ENCODE peak calls at places on chromosomes 3 and 15, in eight cellular contexts. D is fibroblast of lung, B is pons, L is retina, M is Panc1, E is glutamatergic neuron, R is GM18507, I is T-helper 9 cell. Y is an unnamed sample.

GRCh38 chr3:114214542-114215341 is 22.6 kb downstream of the ZNF80 start:
- DNase-seq in D (no peak), B (no peak), L (no peak), M (no peak), E (no peak), R (no peak), I (no peak), Y (no peak)

GRCh38 chr3:115922681-115923347 is 299.5 kb downstream of the GAP43 start:
- DNase-seq in D (peak; percentile 66), B (no peak), L (no peak), M (no peak), E (peak; percentile 22), R (no peak), I (no peak), Y (peak; percentile 55)

GRCh38 chr15:22867886-22868285 is 29.4 kb downstream of the NIPA2 start:
- DNase-seq in D (no peak), B (no peak), L (no peak), M (no peak), E (no peak), R (no peak), I (no peak), Y (no peak)

GRCh38 chr15:77059761-77060345 is 11.1 kb downstream of the TSPAN3 start:
- DNase-seq in D (no peak), B (no peak), L (no peak), M (no peak), E (no peak), R (no peak), I (no peak), Y (peak; percentile 54)

GRCh38 chr15:61051570-61052031 is 177.5 kb downstream of the RORA start:
- DNase-seq in D (peak; percentile 70), B (peak; percentile 54), L (peak; percentile 64), M (no peak), E (no peak), R (no peak), I (no peak), Y (peak; percentile 88)

GRCh38 chr3:185822221-185822956 is 2.5 kb downstream of the IGF2BP2 start:
- DNase-seq in D (peak; percentile 76), B (no peak), L (no peak), M (no peak), E (no peak), R (no peak), I (no peak), Y (peak; percentile 88)

GRCh38 chr3:160050019-160050418 is 61.4 kb downstream of the IL12A start:
- DNase-seq in D (no peak), B (no peak), L (no peak), M (no peak), E (no peak), R (no peak), I (no peak), Y (no peak)

GRCh38 chr3:153404157-153404556 is 242.1 kb downstream of the RAP2B start:
- DNase-seq in D (no peak), B (no peak), L (no peak), M (no peak), E (no peak), R (no peak), I (no peak), Y (no peak)

GRCh38 chr3:66394261-66395249 is 106.3 kb downstream of the LRIG1 start:
- DNase-seq in D (peak; percentile 93), B (no peak), L (no peak), M (no peak), E (no peak), R (no peak), I (no peak), Y (peak; percentile 39)

GRCh38 chr15:63626955-63627354 is 29.8 kb downstream of the FBXL22 start:
- DNase-seq in D (no peak), B (no peak), L (no peak), M (no peak), E (no peak), R (peak; percentile 28), I (no peak), Y (no peak)

GRCh38 chr3:10189557-10190374 is 25.0 kb downstream of the IRAK2 start:
- DNase-seq in D (peak; percentile 48), B (peak; percentile 99), L (no peak), M (no peak), E (no peak), R (no peak), I (peak; percentile 17), Y (peak; percentile 82)

GRCh38 chr3:72123908-72124441 is 339.0 kb upstream of the PROK2 start:
- DNase-seq in D (peak; percentile 91), B (no peak), L (no peak), M (peak; percentile 56), E (no peak), R (no peak), I (no peak), Y (peak; percentile 93)

GRCh38 chr3:52971895-52972294 is 74.0 kb downstream of the SFMBT1 start:
- DNase-seq in D (no peak), B (no peak), L (no peak), M (no peak), E (no peak), R (no peak), I (no peak), Y (no peak)

GRCh38 chr3:52742418-52743041 is 28.2 kb downstream of the NEK4 start:
- DNase-seq in D (peak; percentile 27), B (peak; percentile 45), L (peak; percentile 3), M (peak; percentile 17), E (no peak), R (peak; percentile 26), I (no peak), Y (peak; percentile 61)

GRCh38 chr15:78061963-78062427 is 15.5 kb downstream of the TBC1D2B start:
- DNase-seq in D (peak; percentile 66), B (no peak), L (peak; percentile 49), M (no peak), E (no peak), R (no peak), I (no peak), Y (peak; percentile 48)

GRCh38 chr15:73265536-73266153 is 103.1 kb downstream of the HCN4 start:
- DNase-seq in D (peak; percentile 40), B (peak; percentile 51), L (peak; percentile 64), M (no peak), E (peak; percentile 64), R (no peak), I (peak; percentile 20), Y (peak; percentile 66)

GRCh38 chr3:63656791-63657190 is 4.3 kb downstream of the SNTN start:
- DNase-seq in D (peak; percentile 93), B (no peak), L (no peak), M (no peak), E (no peak), R (no peak), I (no peak), Y (no peak)

GRCh38 chr3:134364061-134364935 is 9.9 kb downstream of the AMOTL2 start:
- DNase-seq in D (peak; percentile 98), B (peak; percentile 85), L (peak; percentile 93), M (no peak), E (peak; percentile 65), R (peak; percentile 32), I (no peak), Y (peak; percentile 99)

GRCh38 chr15:43329222-43329959 is 982 bp downstream of the LCMT2 start:
- DNase-seq in D (no peak), B (peak; percentile 4), L (no peak), M (no peak), E (no peak), R (no peak), I (no peak), Y (peak; percentile 3)

GRCh38 chr3:66483006-66483928 is 17.6 kb downstream of the LRIG1 start:
- DNase-seq in D (peak; percentile 90), B (peak; percentile 99), L (peak; percentile 66), M (no peak), E (no peak), R (no peak), I (peak; percentile 15), Y (peak; percentile 44)

GRCh38 chr15:55289573-55290360 is at the start of gene RAB27A:
- DNase-seq in D (peak; percentile 72), B (no peak), L (peak; percentile 89), M (no peak), E (peak; percentile 75), R (peak; percentile 49), I (peak; percentile 68), Y (peak; percentile 86)

GRCh38 chr15:68232937-68233336 is 3.4 kb upstream of the CLN6 start:
- DNase-seq in D (no peak), B (peak; percentile 60), L (no peak), M (no peak), E (no peak), R (no peak), I (no peak), Y (no peak)

GRCh38 chr15:101003706-101004105 is 84.5 kb downstream of the LRRK1 start:
- DNase-seq in D (no peak), B (no peak), L (no peak), M (no peak), E (no peak), R (no peak), I (no peak), Y (no peak)

GRCh38 chr3:190671658-190672057 is 157.8 kb downstream of the IL1RAP start:
- DNase-seq in D (peak; percentile 87), B (no peak), L (no peak), M (no peak), E (no peak), R (no peak), I (no peak), Y (peak; percentile 22)

GRCh38 chr3:56197259-56197965 is 270.9 kb downstream of the ERC2 start:
- DNase-seq in D (no peak), B (no peak), L (no peak), M (no peak), E (no peak), R (no peak), I (no peak), Y (peak; percentile 51)

GRCh38 chr3:137134431-137134830 is 176.6 kb downstream of the IL20RB start:
- DNase-seq in D (no peak), B (no peak), L (no peak), M (no peak), E (no peak), R (no peak), I (no peak), Y (no peak)

GRCh38 chr3:64308931-64309330 is 83.7 kb upstream of the PRICKLE2 start:
- DNase-seq in D (no peak), B (no peak), L (no peak), M (no peak), E (no peak), R (no peak), I (no peak), Y (no peak)

GRCh38 chr3:127853681-127854080 is 31.4 kb upstream of the MGLL start:
- DNase-seq in D (no peak), B (no peak), L (no peak), M (no peak), E (no peak), R (no peak), I (no peak), Y (no peak)

GRCh38 chr3:59605944-59606534 is 556.2 kb upstream of the CFAP20DC start:
- DNase-seq in D (no peak), B (no peak), L (no peak), M (no peak), E (no peak), R (no peak), I (no peak), Y (no peak)

GRCh38 chr15:70578196-70578595 is 185.2 kb downstream of the UACA start:
- DNase-seq in D (no peak), B (no peak), L (no peak), M (no peak), E (no peak), R (no peak), I (no peak), Y (no peak)

GRCh38 chr3:37905987-37906674 is 44.5 kb downstream of the CTDSPL start:
- DNase-seq in D (peak; percentile 77), B (peak; percentile 46), L (peak; percentile 37), M (no peak), E (no peak), R (no peak), I (no peak), Y (peak; percentile 72)

GRCh38 chr3:197186887-197187588 is 111.4 kb downstream of the DLG1 start:
- DNase-seq in D (peak; percentile 42), B (peak; percentile 82), L (peak; percentile 18), M (peak; percentile 39), E (no peak), R (peak; percentile 8), I (no peak), Y (peak; percentile 76)

GRCh38 chr3:192812736-192813383 is 85.5 kb upstream of the FGF12 start:
- DNase-seq in D (peak; percentile 52), B (peak; percentile 91), L (peak; percentile 65), M (peak; percentile 50), E (no peak), R (no peak), I (no peak), Y (peak; percentile 84)

GRCh38 chr3:124209426-124209825 is 217.5 kb upstream of the ROPN1 start:
- DNase-seq in D (peak; percentile 84), B (no peak), L (no peak), M (no peak), E (no peak), R (no peak), I (no peak), Y (no peak)

Y was measured in cardiac fibroblast.